ENCODE peak calls at places on chromosomes 13 and 19, in seven cellular contexts. U, L, E, P, O, C and J are unnamed samples.
A peak's percentile ranks its signal among the peaks of the same experiment; 100 is the strongest.

GRCh38 chr19:18433039-18433691 is 4.8 kb downstream of the ISYNA1 start:
- DNase-seq in L (peak; percentile 57), P (no peak), E (peak; percentile 38), O (no peak), U (no peak), C (no peak), J (no peak)

GRCh38 chr13:89584058-89584457 is 1763.4 kb upstream of the MIR17HG start:
- DNase-seq in C (no peak), P (no peak), L (no peak), U (no peak), O (no peak), E (no peak), J (no peak)

GRCh38 chr19:661427-662196 is 1.4 kb downstream of the RNF126 start:
- DNase-seq in U (no peak), P (no peak), O (no peak), L (peak; percentile 74), C (peak; percentile 71), E (peak; percentile 55), J (no peak)

GRCh38 chr13:91132786-91133185 is 214.7 kb upstream of the MIR17HG start:
- DNase-seq in C (no peak), E (no peak), L (no peak), U (no peak), O (no peak), P (no peak), J (no peak)

GRCh38 chr13:44404261-44405139 is 30.9 kb downstream of the SERP2 start:
- DNase-seq in U (no peak), E (no peak), C (peak; percentile 38), O (no peak), L (no peak), P (no peak), J (no peak)

GRCh38 chr19:40928859-40929258 is 46.8 kb upstream of the CYP2A7 start:
- DNase-seq in P (no peak), C (no peak), O (no peak), L (no peak), U (no peak), E (no peak), J (no peak)

GRCh38 chr13:33793726-33794125 is 24.2 kb upstream of the RFC3 start:
- DNase-seq in U (no peak), L (no peak), P (no peak), C (no peak), E (no peak), O (no peak), J (no peak)

GRCh38 chr19:56161534-56161933 is 14.3 kb upstream of the GALP start:
- DNase-seq in U (no peak), L (no peak), O (no peak), P (no peak), E (no peak), C (no peak), J (no peak)

GRCh38 chr13:113906566-113906965 is 42.7 kb upstream of the GAS6 start:
- DNase-seq in L (no peak), U (no peak), O (no peak), C (no peak), E (no peak), P (no peak), J (peak; percentile 20)

GRCh38 chr13:22091222-22091970 is 420.5 kb downstream of the FGF9 start:
- DNase-seq in O (peak; percentile 79), E (no peak), P (peak; percentile 18), L (no peak), C (no peak), U (peak; percentile 12), J (no peak)

GRCh38 chr19:38043649-38044144 is 136.7 kb downstream of the SIPA1L3 start:
- DNase-seq in C (no peak), U (no peak), P (no peak), E (no peak), L (no peak), O (no peak), J (no peak)

GRCh38 chr13:51590231-51590630 is 6.0 kb downstream of the WDFY2 start:
- DNase-seq in O (no peak), U (no peak), L (no peak), E (no peak), P (no peak), C (no peak), J (no peak)

GRCh38 chr13:51588406-51588949 is 4.2 kb downstream of the WDFY2 start:
- DNase-seq in O (no peak), L (no peak), U (no peak), C (no peak), E (no peak), P (no peak), J (no peak)

GRCh38 chr13:51589793-51590192 is 5.5 kb downstream of the WDFY2 start:
- DNase-seq in O (no peak), E (no peak), U (no peak), L (no peak), P (no peak), C (no peak), J (no peak)

GRCh38 chr13:51594432-51594831 is 10.2 kb downstream of the WDFY2 start:
- DNase-seq in O (no peak), U (no peak), E (no peak), C (no peak), L (no peak), P (no peak), J (no peak)

DNA sequence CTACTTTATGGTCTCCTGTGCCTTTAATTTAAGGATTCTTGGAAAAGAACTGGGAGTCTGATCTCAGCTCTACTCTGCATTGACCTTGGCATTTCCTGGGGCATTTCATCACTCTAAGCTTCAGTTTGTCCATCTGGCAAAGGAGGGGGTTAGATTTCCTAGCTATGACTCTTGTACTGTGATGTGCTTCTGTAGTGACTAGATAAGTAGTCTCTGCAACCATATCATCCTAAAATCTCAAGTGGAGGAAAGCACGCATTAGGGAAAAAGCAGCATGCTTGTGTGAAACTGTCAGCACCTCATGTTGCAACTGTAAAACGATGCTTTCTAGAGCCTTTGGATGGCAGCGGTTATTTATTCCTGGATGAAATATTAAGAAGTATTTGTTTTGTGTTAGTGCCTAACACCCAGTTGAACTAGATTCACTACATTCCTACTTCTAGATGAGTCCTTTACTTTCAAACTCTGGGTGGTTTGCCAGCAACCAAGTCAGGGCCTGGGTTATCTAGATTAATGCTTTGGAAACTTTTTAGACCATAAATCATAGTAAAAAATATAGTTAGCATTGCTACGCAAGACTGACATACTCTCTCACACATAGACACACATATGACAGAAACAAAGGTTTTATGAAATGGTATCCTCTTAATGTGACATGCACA is 6.8 kb downstream of the WDFY2 start:
- DNase-seq in L (no peak), U (peak; percentile 67), P (peak; percentile 43), E (no peak), C (no peak), O (peak; percentile 90), J (no peak)
- H3K27ac ChIP-seq in L (no peak overlapping the region), U (peak overlapping the region; percentile 68), P (peak overlapping the region; percentile 14), E (no peak overlapping the region), C (peak overlapping the region; percentile 12), O (peak overlapping the region; percentile 80), J (peak overlapping the region; percentile 75)

GRCh38 chr19:10271543-10272086 is 695 bp downstream of the ICAM1 start:
- DNase-seq in P (no peak), L (peak; percentile 43), C (peak; percentile 43), E (peak; percentile 90), U (no peak), O (peak; percentile 56), J (no peak)

GRCh38 chr19:10269333-10270179 is 1.4 kb upstream of the ICAM1 start:
- DNase-seq in C (peak; percentile 90), E (peak; percentile 82), O (peak; percentile 65), U (peak; percentile 80), L (peak; percentile 83), P (peak; percentile 91), J (peak; percentile 99)

GRCh38 chr19:10268077-10268476 is 2.8 kb upstream of the ICAM1 start:
- DNase-seq in P (no peak), E (no peak), L (no peak), U (no peak), C (no peak), O (no peak), J (no peak)

GRCh38 chr19:10270180-10270615 is 722 bp upstream of the ICAM1 start:
- DNase-seq in U (peak; percentile 78), P (peak; percentile 46), L (peak; percentile 74), E (no peak), C (peak; percentile 82), O (no peak), J (peak; percentile 90)

DNA sequence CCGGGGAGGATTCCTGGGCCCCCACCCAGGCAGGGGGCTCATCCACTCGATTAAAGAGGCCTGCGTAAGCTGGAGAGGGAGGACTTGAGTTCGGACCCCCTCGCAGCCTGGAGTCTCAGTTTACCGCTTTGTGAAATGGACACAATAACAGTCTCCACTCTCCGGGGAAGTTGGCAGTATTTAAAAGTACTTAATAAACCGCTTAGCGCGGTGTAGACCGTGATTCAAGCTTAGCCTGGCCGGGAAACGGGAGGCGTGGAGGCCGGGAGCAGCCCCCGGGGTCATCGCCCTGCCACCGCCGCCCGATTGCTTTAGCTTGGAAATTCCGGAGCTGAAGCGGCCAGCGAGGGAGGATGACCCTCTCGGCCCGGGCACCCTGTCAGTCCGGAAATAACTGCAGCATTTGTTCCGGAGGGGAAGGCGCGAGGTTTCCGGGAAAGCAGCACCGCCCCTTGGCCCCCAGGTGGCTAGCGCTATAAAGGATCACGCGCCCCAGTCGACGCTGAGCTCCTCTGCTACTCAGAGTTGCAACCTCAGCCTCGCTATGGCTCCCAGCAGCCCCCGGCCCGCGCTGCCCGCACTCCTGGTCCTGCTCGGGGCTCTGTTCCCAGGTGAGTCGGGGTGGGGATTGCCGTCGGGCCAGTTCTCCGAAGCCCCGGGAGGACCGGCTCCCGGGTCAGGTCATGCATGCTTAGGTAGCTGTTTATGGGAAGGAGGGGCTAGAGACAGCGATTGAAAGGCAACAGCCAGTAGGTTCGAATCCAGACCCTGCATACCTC is at the start of gene ICAM1:
- DNase-seq in L (peak; percentile 71), O (peak; percentile 66), P (peak; percentile 69), E (peak; percentile 80), C (peak; percentile 88), U (peak; percentile 83), J (peak; percentile 93)
- H3K27ac ChIP-seq in L (peak within 1 kb of the TSS; percentile 75), O (no peak within 1 kb of the TSS), P (peak within 1 kb of the TSS; percentile 85), E (peak within 1 kb of the TSS; percentile 75), C (peak within 1 kb of the TSS; percentile 81), U (peak within 1 kb of the TSS; percentile 14), J (peak within 1 kb of the TSS; percentile 94)

GRCh38 chr19:57192064-57192395 is 730 bp downstream of the ZNF264 start:
- DNase-seq in E (no peak), C (no peak), P (no peak), L (no peak), U (no peak), O (peak; percentile 4), J (no peak)
- H3K27ac ChIP-seq in E (no peak overlapping the region), C (peak overlapping the region; percentile 92), P (peak overlapping the region; percentile 83), L (peak overlapping the region; percentile 85), U (no peak overlapping the region), O (peak overlapping the region; percentile 97), J (peak overlapping the region; percentile 75)

GRCh38 chr19:32781280-32781679 is 61.7 kb downstream of the TDRD12 start:
- DNase-seq in O (no peak), P (no peak), U (no peak), C (no peak), L (no peak), E (no peak), J (no peak)

GRCh38 chr19:32773126-32773525 is 53.6 kb downstream of the TDRD12 start:
- DNase-seq in E (no peak), L (no peak), C (no peak), U (no peak), P (no peak), O (no peak), J (no peak)

GRCh38 chr19:32779082-32779481 is 59.5 kb downstream of the TDRD12 start:
- DNase-seq in P (no peak), O (no peak), E (no peak), U (no peak), C (no peak), L (no peak), J (no peak)
- H3K27ac ChIP-seq in P (no peak overlapping the region), O (no peak overlapping the region), E (no peak overlapping the region), U (no peak overlapping the region), C (no peak overlapping the region), L (no peak overlapping the region), J (no peak overlapping the region)